ENCODE peak calls at places on chromosomes 7 and 10, in four cellular contexts. One of them, this sample, is unnamed.

GRCh38 chr7:55252386-55252785 is 112.8 kb upstream of the LANCL2 start:
- DNase-seq in AG09309: no peak
- DNase-seq in activated CD8-positive, alpha-beta memory T cell treated with anti-CD3 and anti-CD28 coated beads for 48 hours: no peak
- DNase-seq in C1 segment of cervical spinal cord: no peak
- DNase-seq in this sample: no peak

GRCh38 chr7:105759670-105760548 is 116.5 kb downstream of the ATXN7L1 start:
- DNase-seq in AG09309: peak
- DNase-seq in activated CD8-positive, alpha-beta memory T cell treated with anti-CD3 and anti-CD28 coated beads for 48 hours: no peak
- DNase-seq in C1 segment of cervical spinal cord: no peak
- DNase-seq in this sample: no peak

GRCh38 chr7:112462236-112462635 is 12.0 kb downstream of the IFRD1 start:
- DNase-seq in AG09309: peak
- DNase-seq in activated CD8-positive, alpha-beta memory T cell treated with anti-CD3 and anti-CD28 coated beads for 48 hours: no peak
- DNase-seq in C1 segment of cervical spinal cord: no peak
- DNase-seq in this sample: no peak

GRCh38 chr10:47260505-47261111 is 39.4 kb upstream of the GDF10 start:
- DNase-seq in AG09309: no peak
- DNase-seq in activated CD8-positive, alpha-beta memory T cell treated with anti-CD3 and anti-CD28 coated beads for 48 hours: no peak
- DNase-seq in C1 segment of cervical spinal cord: no peak
- DNase-seq in this sample: no peak

GRCh38 chr10:129704225-129704624 is 237.2 kb downstream of the MGMT start:
- DNase-seq in AG09309: no peak
- DNase-seq in activated CD8-positive, alpha-beta memory T cell treated with anti-CD3 and anti-CD28 coated beads for 48 hours: no peak
- DNase-seq in C1 segment of cervical spinal cord: no peak
- DNase-seq in this sample: no peak

GRCh38 chr7:55026867-55027490 is 8.2 kb downstream of the EGFR start:
- DNase-seq in AG09309: no peak
- DNase-seq in activated CD8-positive, alpha-beta memory T cell treated with anti-CD3 and anti-CD28 coated beads for 48 hours: no peak
- DNase-seq in C1 segment of cervical spinal cord: no peak
- DNase-seq in this sample: no peak

GRCh38 chr7:18064242-18064838 is 36.7 kb upstream of the PRPS1L1 start:
- DNase-seq in AG09309: no peak
- DNase-seq in activated CD8-positive, alpha-beta memory T cell treated with anti-CD3 and anti-CD28 coated beads for 48 hours: no peak
- DNase-seq in C1 segment of cervical spinal cord: no peak
- DNase-seq in this sample: peak

GRCh38 chr7:119802147-119802546 is 470.8 kb upstream of the KCND2 start:
- DNase-seq in AG09309: no peak
- DNase-seq in activated CD8-positive, alpha-beta memory T cell treated with anti-CD3 and anti-CD28 coated beads for 48 hours: no peak
- DNase-seq in C1 segment of cervical spinal cord: no peak
- DNase-seq in this sample: no peak

GRCh38 chr7:156820445-156821063 is 72.4 kb downstream of the LMBR1 start:
- DNase-seq in AG09309: no peak
- DNase-seq in activated CD8-positive, alpha-beta memory T cell treated with anti-CD3 and anti-CD28 coated beads for 48 hours: no peak
- DNase-seq in C1 segment of cervical spinal cord: no peak
- DNase-seq in this sample: no peak

This sample was measured in stimulated activated effector memory CD8-positive, alpha-beta T cell treated with anti-CD3 and anti-CD28 coated beads, Interleukin-12 subunit alpha, Interleukin-12 subunit beta, amount 100 ng/mL, for 72 hours.